ENCODE peak calls at places on chromosomes 6 and 20, in eight cellular contexts. V is neural progenitor cell, T is PC-3, A is hepatocyte, F is astrocyte, M is fibroblast of lung, U is IMR-90, D is GM23248. Q is an unnamed sample. For H3K27me3, H3K9me3 and H4K20me1, the result is how much of the 10 kb centered on the place peaks cover.

GRCh38 chr20:19758888-19759331 is 852 bp downstream of the RIN2 start:
- DNase-seq in F (peak), M (peak), U (no peak), V (peak), T (peak), A (peak), D (peak), Q (no peak)

GRCh38 chr6:110534731-110535164 is 58.3 kb upstream of the SLC22A16 start:
- DNase-seq in U (peak), A (no peak), F (peak), D (peak), M (peak), T (peak), V (no peak), Q (no peak)

GRCh38 chr20:23773579-23773978 is 22.8 kb upstream of the CST1 start:
- DNase-seq in T (no peak), V (no peak), A (no peak), D (no peak), U (no peak), M (no peak), F (no peak), Q (no peak)

GRCh38 chr6:133959667-133960368 is 6.8 kb downstream of the TBPL1 start:
- DNase-seq in T (no peak), F (no peak), D (no peak), A (no peak), V (no peak), M (no peak), U (no peak), Q (no peak)

GRCh38 chr20:10125757-10126156 is 91.0 kb downstream of the ANKEF1 start:
- DNase-seq in F (peak), A (no peak), M (peak), T (peak), U (peak), V (no peak), D (peak), Q (no peak)

GRCh38 chr20:35009665-35010328 is 54.1 kb downstream of the MYH7B start:
- DNase-seq in D (no peak), U (no peak), V (no peak), F (no peak), A (no peak), M (no peak), T (no peak), Q (no peak)

GRCh38 chr6:25788305-25788922 is 33.9 kb downstream of the SLC17A4 start:
- DNase-seq in F (peak), U (peak), M (peak), T (peak), V (peak), D (peak), A (peak), Q (peak)

GRCh38 chr6:112877134-112878100 is 530.3 kb downstream of the RFPL4B start:
- DNase-seq in D (peak), T (peak), V (peak), M (peak), A (no peak), F (peak), U (peak), Q (no peak)

GRCh38 chr20:35129647-35130069 is 17.5 kb downstream of the EDEM2 start:
- DNase-seq in T (peak), F (peak), V (no peak), A (no peak), U (peak), M (peak), D (peak), Q (no peak)

GRCh38 chr20:6560978-6561377 is 206.5 kb upstream of the BMP2 start:
- DNase-seq in U (no peak), F (no peak), T (peak), A (no peak), M (no peak), D (no peak), V (no peak), Q (peak)

GRCh38 chr6:44642870-44643522 is 255.5 kb downstream of the CDC5L start:
- DNase-seq in T (peak), D (peak), U (peak), V (no peak), F (peak), A (no peak), M (no peak), Q (no peak)

GRCh38 chr6:42449917-42450313 is 1.8 kb downstream of the TRERF1 start:
- DNase-seq in A (no peak), U (peak), M (peak), V (peak), F (no peak), T (peak), D (peak), Q (no peak)

GRCh38 chr20:58714923-58715708 is 22.5 kb downstream of the NPEPL1 start:
- DNase-seq in D (no peak), F (no peak), A (peak), T (no peak), U (no peak), M (no peak), V (no peak), Q (no peak)

GRCh38 chr20:21396921-21397340 is 395 bp downstream of the NKX2-4 start:
- DNase-seq in A (peak), U (no peak), F (no peak), T (no peak), V (peak), D (peak), M (no peak), Q (no peak)

GRCh38 chr6:40538556-40538955 is 48.6 kb downstream of the LRFN2 start:
- DNase-seq in T (no peak), F (no peak), V (no peak), D (no peak), A (no peak), M (no peak), U (no peak), Q (no peak)

GRCh38 chr6:40535784-40536380 is 51.3 kb downstream of the LRFN2 start:
- DNase-seq in T (no peak), V (no peak), F (no peak), A (no peak), D (no peak), U (no peak), M (no peak), Q (peak)

GRCh38 chr6:40535105-40535783 is 51.9 kb downstream of the LRFN2 start:
- DNase-seq in M (no peak), T (no peak), A (no peak), U (no peak), V (no peak), F (no peak), D (no peak), Q (peak)

GRCh38 chr6:40537446-40537845 is 49.7 kb downstream of the LRFN2 start:
- DNase-seq in U (no peak), T (no peak), D (no peak), F (no peak), V (no peak), A (no peak), M (no peak), Q (no peak)

GRCh38 chr6:40536442-40536841 is 50.7 kb downstream of the LRFN2 start:
- DNase-seq in F (no peak), M (no peak), D (peak), V (peak), A (peak), T (peak), U (no peak), Q (no peak)
- H3K27me3 ChIP-seq in F (under half), M (under half), D (under half), V (under half), A (under half), T (under half), U (under half), Q (under half)

GRCh38 chr20:43911066-43911465 is 3.6 kb upstream of the TOX2 start:
- DNase-seq in V (no peak), M (peak), U (peak), T (peak), F (peak), A (no peak), D (peak), Q (no peak)
- H3K9me3 ChIP-seq in V (under half), M (under half), U (under half), T (under half), F (under half), A (under half), D (under half), Q (under half)

DNA sequence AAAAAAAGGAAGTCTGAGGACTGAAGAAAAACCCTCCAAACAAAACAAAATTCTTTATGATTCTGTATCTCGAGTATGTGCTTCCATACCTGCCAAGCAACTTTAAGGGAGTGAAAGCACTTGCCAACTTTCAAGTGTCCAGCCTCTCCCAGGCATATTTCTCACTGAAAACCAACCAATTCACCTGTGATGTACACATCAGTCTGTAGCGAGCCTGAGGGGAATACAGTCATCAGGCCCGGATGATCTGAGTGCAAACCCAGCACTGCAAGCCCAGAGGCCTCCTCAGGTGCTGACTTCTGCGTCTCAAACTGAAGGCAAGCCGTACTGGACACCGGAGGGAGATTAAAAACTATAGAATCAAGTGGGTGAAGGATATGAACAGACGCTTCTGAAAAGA is 164.7 kb upstream of the NT5E start:
- DNase-seq in M (no peak), U (no peak), F (no peak), T (no peak), V (no peak), D (no peak), A (no peak), Q (no peak)
- H4K20me1 ChIP-seq in M (under half), U (under half), F (under half), T (under half), V (under half), D (under half), A (under half), Q (under half)

DNA sequence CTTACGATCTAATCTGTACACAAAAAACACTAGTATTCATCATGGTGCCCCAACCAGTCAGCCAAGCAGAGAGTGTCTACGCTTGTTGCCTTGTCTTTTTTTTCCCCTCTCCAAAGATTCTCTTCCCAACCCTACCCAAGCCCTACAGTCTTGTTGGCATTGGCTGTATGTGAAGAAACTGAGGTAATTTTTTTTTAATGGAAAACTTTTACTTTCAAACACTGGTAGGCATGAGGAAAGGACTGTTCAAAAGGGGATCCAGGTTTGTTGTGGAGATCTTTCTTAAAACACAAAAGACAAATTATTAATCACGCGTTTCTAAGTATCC is 89.2 kb upstream of the PRSS16 start:
- DNase-seq in M (no peak), A (no peak), D (no peak), U (no peak), T (no peak), F (no peak), V (no peak), Q (no peak)
- H3K27me3 ChIP-seq in M (under half), A (under half), D (under half), U (under half), T (under half), F (under half), V (under half), Q (under half)

GRCh38 chr20:55584307-55584706 is 421.0 kb downstream of the CBLN4 start:
- DNase-seq in F (no peak), V (no peak), U (no peak), T (no peak), D (no peak), M (no peak), A (no peak), Q (no peak)
- H3K9me3 ChIP-seq in F (under half), V (under half), U (under half), T (under half), D (under half), M (under half), A (under half), Q (under half)